ENCODE peak calls at places on chromosomes 5 and 9, in four cellular contexts. T is K562, N is GM12878, Y is WTC11. R is an unnamed sample.

GRCh38 chr5:132408456-132408855 is 38.9 kb downstream of the SLC22A5 start:
- DNase-seq in T (no peak), N (no peak), Y (no peak), R (no peak)

GRCh38 chr9:91843093-91843492 is 106.9 kb downstream of the ROR2 start:
- DNase-seq in T (no peak), N (no peak), Y (no peak), R (no peak)

GRCh38 chr9:120928720-120929389 is 2.3 kb upstream of the TRAF1 start:
- DNase-seq in T (no peak), N (no peak), Y (peak; percentile 77), R (peak; percentile 21)

GRCh38 chr5:60856059-60856458 is 12.0 kb upstream of the ELOVL7 start:
- DNase-seq in T (no peak), N (no peak), Y (no peak), R (no peak)

GRCh38 chr9:35771524-35771923 is 17.4 kb upstream of the MSMP start:
- DNase-seq in T (peak; percentile 22), N (no peak), Y (no peak), R (peak; percentile 64)

GRCh38 chr5:162299793-162300192 is 232.2 kb downstream of the GABRG2 start:
- DNase-seq in T (no peak), N (no peak), Y (no peak), R (no peak)

GRCh38 chr5:65198777-65199120 is 283.0 kb downstream of the ADAMTS6 start:
- DNase-seq in T (no peak), N (no peak), Y (no peak), R (peak; percentile 35)

GRCh38 chr5:154179846-154180710 is 10.5 kb upstream of the GALNT10 start:
- DNase-seq in T (peak; percentile 67), N (no peak), Y (peak; percentile 34), R (peak; percentile 60)

GRCh38 chr9:69131682-69132081 is 42.4 kb upstream of the TJP2 start:
- DNase-seq in T (no peak), N (no peak), Y (no peak), R (peak; percentile 93)

GRCh38 chr9:108439967-108440366 is 415.8 kb downstream of the ACTL7B start:
- DNase-seq in T (no peak), N (no peak), Y (no peak), R (no peak)

GRCh38 chr5:146796144-146796543 is 82.4 kb downstream of the PPP2R2B start:
- DNase-seq in T (no peak), N (no peak), Y (no peak), R (no peak)

GRCh38 chr9:16627967-16628366 is 242.5 kb downstream of the BNC2 start:
- DNase-seq in T (no peak), N (no peak), Y (no peak), R (no peak)

GRCh38 chr5:6220346-6221088 is 157.8 kb downstream of the MED10 start:
- DNase-seq in T (no peak), N (no peak), Y (no peak), R (peak; percentile 79)

GRCh38 chr5:111126896-111127295 is 34.7 kb downstream of the WDR36 start:
- DNase-seq in T (no peak), N (no peak), Y (no peak), R (no peak)

GRCh38 chr5:168654225-168654624 is 75.1 kb upstream of the PANK3 start:
- DNase-seq in T (no peak), N (no peak), Y (no peak), R (no peak)

GRCh38 chr5:64635056-64635686 is 55.1 kb upstream of the SHISAL2B start:
- DNase-seq in T (peak; percentile 37), N (no peak), Y (no peak), R (no peak)

GRCh38 chr5:106873558-106873957 is 797.2 kb downstream of the EFNA5 start:
- DNase-seq in T (no peak), N (no peak), Y (no peak), R (no peak)

GRCh38 chr5:60551829-60552228 is 148.1 kb downstream of the DEPDC1B start:
- DNase-seq in T (no peak), N (no peak), Y (no peak), R (no peak)

GRCh38 chr5:34657550-34657921 is 1.4 kb downstream of the RAI14 start:
- DNase-seq in T (no peak), N (no peak), Y (peak; percentile 36), R (peak; percentile 16)

GRCh38 chr9:18605763-18606162 is 131.8 kb downstream of the ADAMTSL1 start:
- DNase-seq in T (no peak), N (no peak), Y (no peak), R (no peak)

GRCh38 chr9:113620377-113621161 is 157.0 kb downstream of the RGS3 start:
- DNase-seq in T (no peak), N (no peak), Y (no peak), R (peak; percentile 77)

GRCh38 chr9:115694014-115694413 is 459.6 kb upstream of the PAPPA start:
- DNase-seq in T (no peak), N (no peak), Y (peak; percentile 54), R (peak; percentile 11)

GRCh38 chr5:89043676-89044075 is 160.7 kb upstream of the MEF2C start:
- DNase-seq in T (peak; percentile 58), N (no peak), Y (no peak), R (peak; percentile 5)

GRCh38 chr5:72541501-72542235 is 34.5 kb upstream of the ZNF366 start:
- DNase-seq in T (peak; percentile 14), N (no peak), Y (no peak), R (no peak)

GRCh38 chr5:91212336-91213092 is 170.6 kb downstream of the ARRDC3 start:
- DNase-seq in T (no peak), N (no peak), Y (no peak), R (no peak)

GRCh38 chr5:173326501-173326960 is 1.7 kb downstream of the STC2 start:
- DNase-seq in T (peak; percentile 40), N (no peak), Y (no peak), R (no peak)

GRCh38 chr9:91025856-91026255 is 224.2 kb downstream of the SYK start:
- DNase-seq in T (no peak), N (no peak), Y (no peak), R (no peak)

GRCh38 chr5:79829260-79829659 is 139.6 kb downstream of the CMYA5 start:
- DNase-seq in T (peak; percentile 57), N (no peak), Y (peak; percentile 68), R (no peak)

GRCh38 chr5:7638456-7638855 is 212.5 kb downstream of the CFAP90 start:
- DNase-seq in T (no peak), N (no peak), Y (no peak), R (no peak)

GRCh38 chr5:10073705-10074104 is 176.0 kb downstream of the ATPSCKMT start:
- DNase-seq in T (no peak), N (no peak), Y (no peak), R (no peak)

GRCh38 chr9:95910023-95910706 is 34.7 kb downstream of the ERCC6L2 start:
- DNase-seq in T (no peak), N (no peak), Y (no peak), R (no peak)

GRCh38 chr5:170749911-170750431 is 33.6 kb upstream of the GABRP start:
- DNase-seq in T (no peak), N (no peak), Y (no peak), R (no peak)

GRCh38 chr5:4411664-4412063 is 728.5 kb upstream of the ADAMTS16 start:
- DNase-seq in T (no peak), N (no peak), Y (no peak), R (no peak)

GRCh38 chr9:106588601-106589000 is 274.4 kb upstream of the ZNF462 start:
- DNase-seq in T (no peak), N (no peak), Y (no peak), R (no peak)

GRCh38 chr5:74903165-74903787 is 37.1 kb upstream of the FAM169A start:
- DNase-seq in T (peak; percentile 35), N (no peak), Y (peak; percentile 84), R (peak; percentile 66)
- TF ChIP-seq TCF7 in T (no peak), N (no peak), Y (no peak), R (no peak)

DNA sequence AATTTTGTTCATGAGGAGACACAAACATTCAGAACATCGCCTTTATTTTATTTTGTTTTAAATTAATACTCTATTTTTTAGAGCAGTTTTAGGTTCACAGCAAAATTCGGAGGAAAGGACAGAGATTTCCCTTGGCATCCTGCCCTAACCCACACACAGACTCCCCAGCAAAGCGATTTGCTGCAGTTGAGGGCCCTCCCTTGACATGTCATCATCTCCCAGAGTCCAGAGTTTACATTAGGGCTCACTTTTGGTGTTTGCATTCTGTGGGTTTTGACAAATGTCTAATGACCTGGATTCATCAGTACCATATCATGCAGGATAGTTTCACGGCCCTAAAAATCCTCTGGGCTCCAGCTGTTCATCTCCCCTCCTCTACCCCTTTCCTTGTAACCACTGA is 33.6 kb upstream of the COL5A1 start:
- DNase-seq in T (no peak), N (no peak), Y (no peak), R (no peak)
- TF ChIP-seq TCF7 in T (no peak), N (no peak), Y (no peak), R (no peak)

DNA sequence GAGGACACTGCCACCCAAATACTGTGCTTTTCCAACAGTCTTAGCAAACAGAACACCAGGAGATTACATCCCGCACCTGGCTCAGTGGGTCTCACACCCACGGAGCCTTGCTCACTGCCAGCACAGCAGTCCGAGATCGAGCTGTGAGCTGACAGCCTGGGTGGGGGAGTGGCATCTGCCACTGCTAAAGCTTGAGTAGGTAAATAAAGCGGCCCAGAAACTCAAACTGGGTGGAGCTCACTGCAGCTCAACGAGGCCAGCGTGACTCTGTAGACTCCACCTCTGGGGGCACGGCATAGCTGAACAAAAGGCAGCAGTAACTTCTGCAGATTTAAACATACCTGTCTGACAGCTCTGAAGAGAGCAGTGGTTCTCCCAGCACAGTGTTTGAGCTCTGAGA is 28.8 kb downstream of the EPB41L4A start:
- DNase-seq in T (no peak), N (no peak), Y (no peak), R (peak; percentile 19)
- TF ChIP-seq TCF7 in T (no peak), N (no peak), Y (no peak), R (no peak)

GRCh38 chr9:131289301-131290038 is at the start of gene PLPP7:
- DNase-seq in T (peak; percentile 60), N (no peak), Y (peak; percentile 75), R (peak; percentile 53)
- TF ChIP-seq TCF7 in T (no peak), N (no peak), Y (no peak), R (no peak)

GRCh38 chr5:120509056-120509455 is 45.0 kb downstream of the PRR16 start:
- DNase-seq in T (no peak), N (no peak), Y (no peak), R (no peak)

GRCh38 chr5:120510994-120511686 is 47.0 kb downstream of the PRR16 start:
- DNase-seq in T (no peak), N (no peak), Y (no peak), R (no peak)

GRCh38 chr5:120507826-120508463 is 43.8 kb downstream of the PRR16 start:
- DNase-seq in T (no peak), N (no peak), Y (no peak), R (no peak)

GRCh38 chr5:120512068-120512467 is 48.0 kb downstream of the PRR16 start:
- DNase-seq in T (peak; percentile 44), N (no peak), Y (peak; percentile 36), R (no peak)

GRCh38 chr5:120510098-120510634 is 46.1 kb downstream of the PRR16 start:
- DNase-seq in T (no peak), N (no peak), Y (no peak), R (no peak)
- TF ChIP-seq TCF7 in T (no peak), N (no peak), Y (no peak), R (no peak)

R was measured in HepG2.